ENCODE peak calls at places on chromosomes 7 and 10, in seven cellular contexts. I, N, V, F, A, G and X are unnamed samples.

GRCh38 chr7:27198871-27199801 is 755 bp downstream of the HOXA13 start:
- DNase-seq in I (no peak), N (no peak), V (no peak), F (peak; percentile 21), A (no peak), G (no peak), X (no peak)

GRCh38 chr7:40301486-40302065 is 166.8 kb downstream of the SUGCT start:
- DNase-seq in I (no peak), N (no peak), V (no peak), F (no peak), A (no peak), G (no peak), X (no peak)

GRCh38 chr7:22001345-22002004 is 55.8 kb upstream of the CDCA7L start:
- DNase-seq in I (no peak), N (no peak), V (peak; percentile 46), F (peak; percentile 28), A (no peak), G (no peak), X (no peak)

GRCh38 chr7:150957119-150958020 is 20.8 kb downstream of the KCNH2 start:
- DNase-seq in I (peak; percentile 29), N (no peak), V (no peak), F (no peak), A (no peak), G (no peak), X (no peak)

GRCh38 chr7:47393406-47393805 is 188.5 kb downstream of the TNS3 start:
- DNase-seq in I (no peak), N (no peak), V (no peak), F (no peak), A (no peak), G (no peak), X (no peak)

GRCh38 chr10:97572214-97572989 is at the start of gene ANKRD2:
- DNase-seq in I (peak; percentile 92), N (peak; percentile 29), V (no peak), F (peak; percentile 30), A (peak; percentile 86), G (peak; percentile 21), X (peak; percentile 61)

GRCh38 chr7:32905175-32905662 is 13.7 kb upstream of the KBTBD2 start:
- DNase-seq in I (peak; percentile 49), N (peak; percentile 73), V (peak; percentile 97), F (no peak), A (no peak), G (no peak), X (no peak)

GRCh38 chr10:69479737-69480412 is 28.6 kb downstream of the TSPAN15 start:
- DNase-seq in I (no peak), N (no peak), V (no peak), F (no peak), A (no peak), G (no peak), X (peak; percentile 12)

GRCh38 chr7:32518534-32519140 is 23.3 kb downstream of the AVL9 start:
- DNase-seq in I (no peak), N (no peak), V (peak; percentile 57), F (peak; percentile 26), A (no peak), G (no peak), X (no peak)

GRCh38 chr10:110434477-110435096 is 63.1 kb upstream of the DUSP5 start:
- DNase-seq in I (no peak), N (no peak), V (no peak), F (no peak), A (no peak), G (no peak), X (peak; percentile 66)

GRCh38 chr10:102247724-102248123 is 2.4 kb downstream of the GBF1 start:
- DNase-seq in I (no peak), N (no peak), V (no peak), F (no peak), A (no peak), G (no peak), X (no peak)

GRCh38 chr7:158270106-158270775 is 317.4 kb downstream of the PTPRN2 start:
- DNase-seq in I (peak; percentile 17), N (no peak), V (no peak), F (no peak), A (no peak), G (no peak), X (no peak)

GRCh38 chr7:100675581-100676350 is 2.2 kb downstream of the GNB2 start:
- DNase-seq in I (peak; percentile 91), N (peak; percentile 81), V (peak; percentile 25), F (no peak), A (peak; percentile 85), G (peak; percentile 46), X (peak; percentile 93)

GRCh38 chr7:155972247-155972646 is 160.0 kb upstream of the SHH start:
- DNase-seq in I (no peak), N (no peak), V (no peak), F (no peak), A (no peak), G (no peak), X (no peak)

GRCh38 chr7:86914468-86915054 is 144.9 kb downstream of the ELAPOR2 start:
- DNase-seq in I (no peak), N (no peak), V (no peak), F (no peak), A (no peak), G (no peak), X (no peak)

GRCh38 chr7:1691601-1692499 is 21.8 kb downstream of the ELFN1 start:
- DNase-seq in I (peak; percentile 82), N (no peak), V (no peak), F (no peak), A (no peak), G (no peak), X (no peak)

GRCh38 chr10:119316729-119317097 is 109.3 kb downstream of the GRK5 start:
- DNase-seq in I (no peak), N (no peak), V (peak; percentile 78), F (no peak), A (no peak), G (no peak), X (no peak)

GRCh38 chr10:76416642-76417041 is 985.2 kb downstream of the LRMDA start:
- DNase-seq in I (no peak), N (no peak), V (no peak), F (no peak), A (no peak), G (no peak), X (no peak)

GRCh38 chr10:79491171-79491835 is 21.0 kb upstream of the EIF5AL1 start:
- DNase-seq in I (no peak), N (no peak), V (no peak), F (no peak), A (peak; percentile 51), G (no peak), X (no peak)

GRCh38 chr7:120949393-120949799 is 1.2 kb upstream of the ING3 start:
- DNase-seq in I (no peak), N (no peak), V (no peak), F (no peak), A (no peak), G (no peak), X (no peak)

GRCh38 chr7:69817096-69817495 is 218.8 kb downstream of the AUTS2 start:
- DNase-seq in I (no peak), N (no peak), V (no peak), F (no peak), A (no peak), G (no peak), X (no peak)

GRCh38 chr10:51031995-51032394 is 42.3 kb upstream of the PRKG1 start:
- DNase-seq in I (no peak), N (no peak), V (no peak), F (no peak), A (no peak), G (no peak), X (no peak)

GRCh38 chr7:150374026-150374425 is 5.1 kb upstream of the ZNF775 start:
- DNase-seq in I (no peak), N (no peak), V (no peak), F (no peak), A (no peak), G (no peak), X (no peak)

GRCh38 chr10:69583106-69583505 is 9.9 kb upstream of the NEUROG3 start:
- DNase-seq in I (no peak), N (no peak), V (no peak), F (no peak), A (no peak), G (no peak), X (no peak)

GRCh38 chr10:122192142-122192541 is 79.0 kb upstream of the BTBD16 start:
- DNase-seq in I (peak; percentile 51), N (no peak), V (no peak), F (no peak), A (no peak), G (no peak), X (no peak)

GRCh38 chr10:588246-589165 is 101.0 kb downstream of the DIP2C start:
- DNase-seq in I (peak; percentile 75), N (no peak), V (no peak), F (no peak), A (no peak), G (no peak), X (no peak)

GRCh38 chr7:105487559-105488218 is 34.4 kb downstream of the PUS7 start:
- DNase-seq in I (no peak), N (no peak), V (peak; percentile 54), F (no peak), A (peak; percentile 61), G (no peak), X (no peak)

GRCh38 chr7:139648941-139649425 is 125.5 kb downstream of the CLEC2L start:
- DNase-seq in I (no peak), N (no peak), V (no peak), F (no peak), A (no peak), G (no peak), X (no peak)

GRCh38 chr7:115217373-115217772 is 295.5 kb downstream of the MDFIC start:
- DNase-seq in I (no peak), N (no peak), V (no peak), F (no peak), A (no peak), G (no peak), X (no peak)

GRCh38 chr10:133378251-133379096 is 588 bp upstream of the PAOX start:
- DNase-seq in I (peak; percentile 84), N (no peak), V (no peak), F (peak; percentile 54), A (no peak), G (no peak), X (peak; percentile 74)

GRCh38 chr10:50585921-50586739 is 37.6 kb downstream of the SGMS1 start:
- DNase-seq in I (no peak), N (no peak), V (no peak), F (no peak), A (no peak), G (no peak), X (peak; percentile 28)

GRCh38 chr7:137932881-137933269 is 69.0 kb downstream of the CREB3L2 start:
- DNase-seq in I (no peak), N (no peak), V (no peak), F (no peak), A (no peak), G (no peak), X (peak; percentile 37)

GRCh38 chr7:74521855-74522254 is 68.1 kb downstream of the GTF2IRD1 start:
- DNase-seq in I (peak; percentile 10), N (no peak), V (no peak), F (no peak), A (no peak), G (no peak), X (no peak)